ENCODE peak calls at places on chromosomes 6 and 20, in six cellular contexts. W is transverse colon, V is astrocyte of the spinal cord, E is heart left ventricle, Y is K562, H is astrocyte of the cerebellum. A is an unnamed sample.
A peak's percentile ranks its signal among the peaks of the same experiment; 100 is the strongest.

GRCh38 chr6:81640891-81641290 is 111.6 kb downstream of the TENT5A start:
- DNase-seq in E (no peak), Y (no peak), H (no peak), W (no peak), V (no peak), A (no peak)

GRCh38 chr20:62365814-62366369 is 1.2 kb downstream of the LAMA5 start:
- DNase-seq in Y (peak; percentile 74), H (no peak), W (peak; percentile 28), E (peak; percentile 72), V (no peak), A (no peak)

GRCh38 chr20:63241272-63241671 is 5.6 kb downstream of the BIRC7 start:
- DNase-seq in Y (no peak), H (no peak), W (no peak), E (no peak), V (no peak), A (no peak)

GRCh38 chr6:66930559-66931290 is 1223.7 kb upstream of the EYS start:
- DNase-seq in E (no peak), Y (no peak), H (no peak), V (peak; percentile 47), W (no peak), A (no peak)

GRCh38 chr6:16735014-16735413 is 26.2 kb downstream of the ATXN1 start:
- DNase-seq in H (no peak), W (no peak), E (no peak), Y (no peak), V (no peak), A (no peak)

GRCh38 chr20:45444050-45444449 is 25.5 kb upstream of the WFDC2 start:
- DNase-seq in Y (no peak), H (no peak), V (no peak), W (no peak), E (no peak), A (no peak)

GRCh38 chr20:59753836-59754235 is 149.5 kb downstream of the PHACTR3 start:
- DNase-seq in V (no peak), E (no peak), Y (no peak), W (no peak), H (no peak), A (no peak)

GRCh38 chr20:58670097-58670496 is 19.0 kb downstream of the STX16 start:
- DNase-seq in E (no peak), Y (no peak), V (no peak), H (no peak), W (no peak), A (peak; percentile 5)

GRCh38 chr6:71258078-71258866 is 30.3 kb upstream of the OGFRL1 start:
- DNase-seq in E (no peak), H (no peak), Y (no peak), V (no peak), W (no peak), A (no peak)

GRCh38 chr6:166024252-166024651 is 143.4 kb downstream of the TBXT start:
- DNase-seq in E (no peak), Y (no peak), H (no peak), V (no peak), W (no peak), A (no peak)

GRCh38 chr6:84777888-84778287 is 13.5 kb upstream of the TBX18 start:
- DNase-seq in H (no peak), E (no peak), V (peak; percentile 20), Y (no peak), W (no peak), A (peak; percentile 87)

GRCh38 chr20:916825-917224 is 691 bp upstream of the ANGPT4 start:
- DNase-seq in E (no peak), V (no peak), H (no peak), Y (no peak), W (no peak), A (no peak)

GRCh38 chr20:36543187-36544133 is 2.1 kb downstream of the MYL9 start:
- DNase-seq in Y (no peak), E (peak; percentile 90), V (peak; percentile 68), H (no peak), W (peak; percentile 60), A (peak; percentile 72)

GRCh38 chr6:27604986-27605385 is 132.1 kb upstream of the ZNF184 start:
- DNase-seq in W (no peak), Y (peak; percentile 42), H (no peak), V (peak; percentile 32), E (no peak), A (no peak)

GRCh38 chr20:25318471-25319240 is 70.8 kb downstream of the PYGB start:
- DNase-seq in V (no peak), W (no peak), Y (no peak), E (peak; percentile 60), H (no peak), A (no peak)

GRCh38 chr6:63478751-63479150 is 93.5 kb upstream of the LOC128125822 start:
- DNase-seq in E (no peak), V (no peak), Y (no peak), H (no peak), W (no peak), A (no peak)

GRCh38 chr6:684831-685636 is 7.9 kb downstream of the EXOC2 start:
- DNase-seq in E (no peak), H (no peak), V (peak; percentile 46), W (no peak), Y (no peak), A (peak; percentile 10)

GRCh38 chr6:108565893-108566292 is 5.2 kb downstream of the FOXO3 start:
- DNase-seq in V (peak; percentile 46), W (peak; percentile 36), E (no peak), Y (no peak), H (no peak), A (peak; percentile 71)

GRCh38 chr6:122717350-122717749 is 62.2 kb upstream of the FABP7 start:
- DNase-seq in H (peak; percentile 62), W (no peak), V (peak; percentile 78), E (no peak), Y (no peak), A (no peak)

GRCh38 chr20:235891-236290 is 8.8 kb downstream of the DEFB129 start:
- DNase-seq in W (no peak), H (no peak), V (peak; percentile 5), E (no peak), Y (no peak), A (peak; percentile 4)

GRCh38 chr6:33633462-33634158 is 12.5 kb downstream of the ITPR3 start:
- DNase-seq in W (peak; percentile 84), V (peak; percentile 54), H (no peak), E (peak; percentile 84), Y (peak; percentile 94), A (peak; percentile 50)

GRCh38 chr6:90183587-90184333 is 112.9 kb downstream of the BACH2 start:
- DNase-seq in E (no peak), W (no peak), V (no peak), H (no peak), Y (no peak), A (no peak)

GRCh38 chr6:125797934-125798444 is 7.2 kb downstream of the NCOA7 start:
- DNase-seq in E (no peak), V (no peak), Y (no peak), H (no peak), W (no peak), A (no peak)

GRCh38 chr20:23520185-23520584 is 29.3 kb downstream of the CST8 start:
- DNase-seq in Y (no peak), E (no peak), H (no peak), W (no peak), V (no peak), A (no peak)

GRCh38 chr6:8219352-8219943 is 117.1 kb upstream of the EEF1E1 start:
- DNase-seq in V (peak; percentile 61), E (no peak), H (peak; percentile 32), Y (peak; percentile 62), W (peak; percentile 33), A (peak; percentile 51)

GRCh38 chr6:57069920-57070331 is 20.1 kb upstream of the ZNF451 start:
- DNase-seq in H (no peak), Y (peak; percentile 20), W (no peak), E (no peak), V (no peak), A (no peak)

GRCh38 chr20:16314722-16315121 is 258.5 kb downstream of the KIF16B start:
- DNase-seq in H (no peak), W (no peak), E (no peak), V (no peak), Y (no peak), A (no peak)

GRCh38 chr20:62598761-62599194 is 43.5 kb upstream of the SLCO4A1 start:
- DNase-seq in V (no peak), E (peak; percentile 61), Y (peak; percentile 99), W (peak; percentile 66), H (no peak), A (no peak)

GRCh38 chr6:27188206-27188884 is 59.2 kb upstream of the PRSS16 start:
- DNase-seq in Y (peak; percentile 64), H (peak; percentile 59), V (peak; percentile 81), W (peak; percentile 70), E (no peak), A (peak; percentile 81)

GRCh38 chr6:116876635-116877611 is at the start of gene RFX6:
- DNase-seq in Y (peak; percentile 18), H (no peak), V (no peak), E (no peak), W (peak; percentile 9), A (no peak)

GRCh38 chr6:125986956-125987617 is 747 bp downstream of the TRMT11 start:
- DNase-seq in Y (peak; percentile 27), V (peak; percentile 32), E (no peak), W (no peak), H (no peak), A (peak; percentile 5)

GRCh38 chr6:98384334-98384733 is 450.0 kb upstream of the POU3F2 start:
- DNase-seq in E (no peak), W (no peak), H (no peak), Y (no peak), V (no peak), A (no peak)
- TF ChIP-seq CTCF in E (no peak), W (no peak), H (no peak), Y (no peak), V (no peak), A (no peak)

DNA sequence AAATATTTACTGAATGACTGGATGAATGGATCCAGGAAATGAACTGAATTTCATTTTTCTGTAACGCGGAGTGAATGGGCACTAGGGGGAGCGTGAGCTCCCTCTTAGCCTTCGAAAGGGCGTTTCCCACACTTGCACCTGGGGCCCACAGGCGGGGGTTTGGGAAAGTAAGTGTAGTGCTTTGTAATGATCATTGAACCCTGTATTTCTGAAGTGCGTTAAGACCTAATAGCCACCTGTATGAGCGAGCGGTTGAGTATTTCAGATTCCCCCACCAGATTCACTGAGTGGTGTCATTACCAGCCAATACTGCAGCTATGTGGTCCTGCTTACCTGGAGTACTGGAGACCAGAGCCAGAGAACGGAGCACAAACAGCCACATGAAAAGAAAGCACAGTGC is 10.5 kb downstream of the SYTL3 start:
- DNase-seq in V (no peak), Y (peak; percentile 62), W (peak; percentile 61), H (no peak), E (no peak), A (no peak)
- TF ChIP-seq CTCF in V (peak; percentile 64), Y (peak; percentile 84), W (peak; percentile 46), H (peak; percentile 68), E (no peak), A (peak; percentile 76)

DNA sequence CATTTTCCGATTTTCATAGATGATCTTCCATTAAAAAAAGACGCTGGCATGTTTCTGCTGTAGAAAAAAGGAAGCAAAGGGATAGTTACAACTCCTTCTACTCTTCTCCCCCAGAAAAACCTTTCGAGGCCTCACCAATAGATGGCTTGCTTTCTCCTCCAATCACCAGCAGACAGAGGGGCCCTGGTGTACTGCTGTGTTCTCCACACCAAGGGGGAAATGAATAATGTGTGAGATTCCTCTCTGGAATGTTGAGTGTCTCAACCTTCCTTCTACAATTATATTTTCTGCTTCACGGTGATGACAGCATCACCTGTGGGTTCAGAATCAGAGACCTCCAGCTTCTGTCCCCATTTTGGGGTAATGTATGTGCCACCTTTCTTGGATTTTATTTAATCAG is 185.7 kb upstream of the FLRT3 start:
- DNase-seq in V (no peak), W (no peak), H (no peak), E (no peak), Y (no peak), A (no peak)
- TF ChIP-seq CTCF in V (no peak), W (no peak), H (no peak), E (no peak), Y (no peak), A (no peak)

GRCh38 chr6:137514418-137514817 is 20.2 kb upstream of the OLIG3 start:
- DNase-seq in E (no peak), H (no peak), W (no peak), V (no peak), Y (no peak), A (no peak)
- TF ChIP-seq CTCF in E (no peak), H (no peak), W (no peak), V (no peak), Y (no peak), A (no peak)